ENCODE peak calls at places on chromosomes 11 and 22, in four cellular contexts. V, O, A and D are unnamed samples.

GRCh38 chr11:78542007-78542406 is 32.7 kb downstream of the NARS2 start:
- DNase-seq in V (peak), O (no peak), A (no peak), D (no peak)

GRCh38 chr11:78208257-78209165 is 19.8 kb downstream of the USP35 start:
- DNase-seq in O (no peak), A (no peak), V (peak), D (no peak)

GRCh38 chr11:95338430-95338991 is 107.5 kb upstream of the SESN3 start:
- DNase-seq in O (no peak), A (peak), V (peak), D (peak)

GRCh38 chr11:17423533-17424310 is 35.3 kb upstream of the KCNJ11 start:
- DNase-seq in O (no peak), A (no peak), V (no peak), D (no peak)

GRCh38 chr22:36323855-36324331 is 63.9 kb downstream of the MYH9 start:
- DNase-seq in V (no peak), A (no peak), O (no peak), D (no peak)

GRCh38 chr11:133930767-133931448 is 25.9 kb downstream of the IGSF9B start:
- DNase-seq in A (peak), O (no peak), V (no peak), D (peak)

GRCh38 chr22:32175751-32176644 is 16.9 kb upstream of the C22orf42 start:
- DNase-seq in O (no peak), V (no peak), A (no peak), D (peak)

GRCh38 chr11:75734491-75735180 is 17.0 kb downstream of the MOGAT2 start:
- DNase-seq in O (no peak), V (no peak), A (no peak), D (no peak)

GRCh38 chr11:2175659-2176058 is 4.0 kb upstream of the TH start:
- DNase-seq in O (no peak), A (no peak), V (peak), D (no peak)

GRCh38 chr11:16009021-16009420 is 347.3 kb downstream of the SOX6 start:
- DNase-seq in A (no peak), O (no peak), V (no peak), D (no peak)

GRCh38 chr11:3092603-3093141 is 35.4 kb upstream of the CARS1 start:
- DNase-seq in V (no peak), A (no peak), O (no peak), D (peak)

GRCh38 chr11:127202105-127202504 is 201.5 kb upstream of the KIRREL3 start:
- DNase-seq in A (no peak), O (no peak), V (no peak), D (no peak)

GRCh38 chr11:98130117-98130625 is 890.6 kb upstream of the CNTN5 start:
- DNase-seq in A (no peak), V (no peak), O (no peak), D (no peak)

GRCh38 chr11:6596237-6596877 is 7.1 kb downstream of the RRP8 start:
- DNase-seq in A (no peak), V (no peak), O (no peak), D (no peak)

GRCh38 chr11:131423715-131424114 is 53.3 kb downstream of the NTM start:
- DNase-seq in A (no peak), O (no peak), V (peak), D (no peak)

GRCh38 chr11:92663539-92663938 is 305.9 kb upstream of the MTNR1B start:
- DNase-seq in O (no peak), V (no peak), A (no peak), D (no peak)

GRCh38 chr22:49724030-49724892 is 103.4 kb downstream of the BRD1 start:
- DNase-seq in O (no peak), V (no peak), A (peak), D (no peak)

GRCh38 chr11:121513807-121514206 is 61.0 kb upstream of the SORL1-AS1 start:
- DNase-seq in A (no peak), V (no peak), O (no peak), D (no peak)

GRCh38 chr11:121510438-121510837 is 57.7 kb upstream of the SORL1-AS1 start:
- DNase-seq in O (no peak), A (no peak), V (no peak), D (no peak)

GRCh38 chr11:121503056-121503455 is 50.3 kb upstream of the SORL1-AS1 start:
- DNase-seq in V (no peak), O (no peak), A (no peak), D (no peak)

GRCh38 chr11:121512468-121513465 is 60.0 kb upstream of the SORL1-AS1 start:
- DNase-seq in V (no peak), O (no peak), A (no peak), D (no peak)

DNA sequence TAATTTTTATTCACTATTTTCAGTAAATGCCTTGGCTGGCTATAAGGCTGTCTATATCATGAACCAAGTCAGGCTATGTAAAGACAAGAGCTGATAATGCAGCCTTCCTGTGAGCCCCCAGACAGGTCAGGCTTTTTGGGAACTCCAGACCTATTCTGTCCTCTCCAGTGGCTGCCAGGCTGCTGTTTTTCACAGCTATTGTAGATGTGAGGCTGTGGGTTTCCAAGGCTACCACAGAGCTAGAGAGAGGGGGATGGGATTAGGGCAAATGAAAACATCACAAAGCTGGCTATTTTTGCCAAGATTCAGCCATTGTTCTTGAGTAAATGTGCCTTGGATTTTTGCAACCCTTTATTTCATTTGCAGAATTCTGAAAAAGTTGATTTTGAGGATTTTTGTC is 55.7 kb upstream of the SORL1-AS1 start:
- DNase-seq in V (no peak), A (no peak), O (no peak), D (no peak)
- TF ChIP-seq CHD1 in V (no peak), A (no peak), O (no peak), D (no peak)

GRCh38 chr22:24553597-24554315 is 1.2 kb downstream of the GUCD1 start:
- DNase-seq in O (no peak), V (peak), A (peak), D (no peak)
- TF ChIP-seq CHD1 in O (no peak), V (no peak), A (no peak), D (no peak)

GRCh38 chr11:111766834-111767142 is 599 bp upstream of the PPP2R1B start:
- DNase-seq in O (no peak), A (peak), V (no peak), D (no peak)

GRCh38 chr11:111764621-111765020 is 1.6 kb downstream of the PPP2R1B start:
- DNase-seq in A (no peak), V (peak), O (no peak), D (no peak)

GRCh38 chr11:111762981-111763643 is 3.1 kb downstream of the PPP2R1B start:
- DNase-seq in V (peak), A (no peak), O (no peak), D (no peak)

GRCh38 chr11:111765984-111766833 is at the start of gene PPP2R1B:
- DNase-seq in O (peak), A (peak), V (peak), D (peak)

GRCh38 chr11:111765320-111765983 is 737 bp downstream of the PPP2R1B start:
- DNase-seq in A (no peak), V (no peak), O (no peak), D (peak)
- TF ChIP-seq CHD1 in A (peak), V (no peak), O (no peak), D (no peak)

DNA sequence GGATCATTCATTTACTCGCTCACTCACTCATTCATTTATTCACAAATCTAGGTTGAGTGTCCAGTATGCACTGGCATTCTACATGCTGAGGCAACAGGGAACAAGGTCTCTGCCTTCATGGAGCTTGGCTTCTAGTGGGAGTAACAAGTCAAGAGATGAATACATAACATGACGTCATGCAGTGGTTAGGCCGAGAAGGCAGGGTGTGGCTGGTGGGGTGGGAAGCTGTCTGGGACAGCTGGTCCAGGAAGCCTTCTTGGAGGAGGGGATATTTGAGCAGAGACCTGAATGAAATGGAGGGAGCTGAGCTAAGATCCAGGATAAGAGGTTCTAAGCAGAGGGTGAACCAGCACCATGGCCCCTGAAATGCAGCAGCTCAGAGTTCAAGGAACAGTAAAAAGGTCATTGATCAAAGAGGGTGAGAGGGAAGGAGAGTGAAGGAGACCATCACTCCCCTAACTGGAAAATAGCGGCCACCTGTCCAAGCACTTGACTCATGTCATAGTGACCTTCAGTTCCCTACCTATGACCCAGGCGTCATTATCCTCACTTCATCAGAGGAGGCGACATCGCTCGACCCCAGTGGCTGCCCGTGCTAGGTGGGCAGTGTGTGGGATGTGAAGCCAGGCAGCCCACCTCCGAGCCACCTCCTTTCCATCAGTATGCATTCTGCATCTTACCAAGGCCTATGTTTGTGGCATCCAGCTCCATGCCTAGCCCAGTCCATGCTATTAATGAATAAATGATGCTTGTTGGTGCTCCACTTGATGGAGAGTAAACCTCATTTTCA is 105.0 kb downstream of the TSPAN18 start:
- DNase-seq in O (no peak), V (no peak), A (peak), D (no peak)
- TF ChIP-seq CHD1 in O (no peak), V (no peak), A (no peak), D (no peak)

GRCh38 chr22:19291218-19291579 is 320 bp downstream of the CLTCL1 start:
- DNase-seq in A (peak), O (no peak), V (no peak), D (no peak)
- TF ChIP-seq CHD1 in A (no peak), O (no peak), V (no peak), D (no peak)

GRCh38 chr11:74035264-74035663 is 26.4 kb upstream of the UCP3 start:
- DNase-seq in V (peak), A (no peak), O (no peak), D (no peak)

GRCh38 chr11:74033046-74033445 is 24.2 kb upstream of the UCP3 start:
- DNase-seq in V (no peak), A (no peak), O (no peak), D (no peak)

DNA sequence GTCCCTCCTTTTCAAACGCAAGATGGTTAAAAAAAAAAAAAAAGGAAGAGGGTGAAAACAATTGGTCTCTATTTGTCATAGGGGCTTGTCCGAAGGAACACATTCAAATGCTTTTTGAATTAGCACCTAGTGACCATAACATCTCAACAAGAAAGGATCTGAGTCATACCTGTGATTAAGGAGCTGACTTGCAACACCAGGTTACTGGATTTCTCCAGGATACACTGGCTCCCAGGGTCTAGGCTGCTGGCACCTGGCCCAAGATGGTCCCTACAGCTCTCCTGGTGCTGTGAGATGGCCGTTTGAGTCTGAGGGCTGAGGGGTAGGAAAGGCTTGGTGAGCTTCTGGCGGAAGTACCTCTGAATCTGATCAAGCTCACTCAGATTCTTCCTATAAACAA is 28.4 kb upstream of the UCP3 start:
- DNase-seq in A (no peak), O (no peak), V (peak), D (no peak)
- TF ChIP-seq CHD1 in A (no peak), O (no peak), V (no peak), D (no peak)

GRCh38 chr22:44573451-44573850 is 75.4 kb upstream of the RTL6 start:
- DNase-seq in A (no peak), O (no peak), V (no peak), D (no peak)
- TF ChIP-seq CHD1 in A (no peak), O (no peak), V (no peak), D (no peak)